ENCODE peak calls at places on chromosomes 1 and 21, in eight cellular contexts. One of them, this sample, is unnamed.

GRCh38 chr21:27817061-27817460 is 850.2 kb upstream of the ADAMTS5 start:
- DNase-seq in thoracic aorta: no peak
- DNase-seq in stimulated activated CD4-positive, alpha-beta T cell treated with anti-CD3 and anti-CD28 coated beads, Interleukin-4, amount 100 ng/mL, for 4 hours: no peak
- DNase-seq in 8988T: no peak
- DNase-seq in A549: no peak
- DNase-seq in BE2C: no peak
- DNase-seq in activated T-cell treated with anti-CD3 and anti-CD28 coated beads for 1 hour: no peak
- DNase-seq in brain microvascular endothelial cell: no peak
- DNase-seq in this sample: no peak

GRCh38 chr21:16330340-16331319 is 600.8 kb downstream of the USP25 start:
- DNase-seq in 8988T: no peak
- DNase-seq in stimulated activated CD4-positive, alpha-beta T cell treated with anti-CD3 and anti-CD28 coated beads, Interleukin-4, amount 100 ng/mL, for 4 hours: no peak
- DNase-seq in BE2C: peak; percentile 28
- DNase-seq in thoracic aorta: no peak
- DNase-seq in brain microvascular endothelial cell: peak; percentile 71
- DNase-seq in activated T-cell treated with anti-CD3 and anti-CD28 coated beads for 1 hour: no peak
- DNase-seq in A549: peak; percentile 76
- DNase-seq in this sample: no peak

GRCh38 chr1:243346481-243346880 is 90.6 kb downstream of the SDCCAG8 start:
- DNase-seq in thoracic aorta: no peak
- DNase-seq in A549: no peak
- DNase-seq in stimulated activated CD4-positive, alpha-beta T cell treated with anti-CD3 and anti-CD28 coated beads, Interleukin-4, amount 100 ng/mL, for 4 hours: no peak
- DNase-seq in activated T-cell treated with anti-CD3 and anti-CD28 coated beads for 1 hour: no peak
- DNase-seq in 8988T: no peak
- DNase-seq in brain microvascular endothelial cell: no peak
- DNase-seq in BE2C: no peak
- DNase-seq in this sample: no peak

GRCh38 chr1:186499571-186499970 is 38.7 kb upstream of the PDC start:
- DNase-seq in thoracic aorta: no peak
- DNase-seq in activated T-cell treated with anti-CD3 and anti-CD28 coated beads for 1 hour: no peak
- DNase-seq in brain microvascular endothelial cell: no peak
- DNase-seq in stimulated activated CD4-positive, alpha-beta T cell treated with anti-CD3 and anti-CD28 coated beads, Interleukin-4, amount 100 ng/mL, for 4 hours: no peak
- DNase-seq in 8988T: no peak
- DNase-seq in A549: no peak
- DNase-seq in BE2C: no peak
- DNase-seq in this sample: no peak

GRCh38 chr1:151716405-151716762 is 219 bp downstream of the CELF3 start:
- DNase-seq in A549: no peak
- DNase-seq in BE2C: no peak
- DNase-seq in 8988T: no peak
- DNase-seq in activated T-cell treated with anti-CD3 and anti-CD28 coated beads for 1 hour: no peak
- DNase-seq in stimulated activated CD4-positive, alpha-beta T cell treated with anti-CD3 and anti-CD28 coated beads, Interleukin-4, amount 100 ng/mL, for 4 hours: no peak
- DNase-seq in thoracic aorta: no peak
- DNase-seq in brain microvascular endothelial cell: no peak
- DNase-seq in this sample: no peak

GRCh38 chr21:45979651-45980050 is 1.9 kb upstream of the COL6A1 start:
- DNase-seq in stimulated activated CD4-positive, alpha-beta T cell treated with anti-CD3 and anti-CD28 coated beads, Interleukin-4, amount 100 ng/mL, for 4 hours: no peak
- DNase-seq in 8988T: no peak
- DNase-seq in BE2C: no peak
- DNase-seq in thoracic aorta: no peak
- DNase-seq in activated T-cell treated with anti-CD3 and anti-CD28 coated beads for 1 hour: no peak
- DNase-seq in brain microvascular endothelial cell: no peak
- DNase-seq in A549: no peak
- DNase-seq in this sample: no peak

GRCh38 chr1:57867001-57867400 is 443.1 kb upstream of the DAB1 start:
- DNase-seq in A549: no peak
- DNase-seq in 8988T: no peak
- DNase-seq in stimulated activated CD4-positive, alpha-beta T cell treated with anti-CD3 and anti-CD28 coated beads, Interleukin-4, amount 100 ng/mL, for 4 hours: no peak
- DNase-seq in BE2C: no peak
- DNase-seq in activated T-cell treated with anti-CD3 and anti-CD28 coated beads for 1 hour: no peak
- DNase-seq in brain microvascular endothelial cell: no peak
- DNase-seq in thoracic aorta: no peak
- DNase-seq in this sample: no peak

GRCh38 chr21:33308586-33309490 is 15.9 kb upstream of the IFNAR1 start:
- DNase-seq in activated T-cell treated with anti-CD3 and anti-CD28 coated beads for 1 hour: no peak
- DNase-seq in stimulated activated CD4-positive, alpha-beta T cell treated with anti-CD3 and anti-CD28 coated beads, Interleukin-4, amount 100 ng/mL, for 4 hours: no peak
- DNase-seq in BE2C: peak; percentile 81
- DNase-seq in thoracic aorta: no peak
- DNase-seq in 8988T: no peak
- DNase-seq in brain microvascular endothelial cell: no peak
- DNase-seq in A549: no peak
- DNase-seq in this sample: no peak

GRCh38 chr21:44869860-44870747 is 3.4 kb downstream of the PTTG1IP start:
- DNase-seq in BE2C: no peak
- DNase-seq in activated T-cell treated with anti-CD3 and anti-CD28 coated beads for 1 hour: no peak
- DNase-seq in stimulated activated CD4-positive, alpha-beta T cell treated with anti-CD3 and anti-CD28 coated beads, Interleukin-4, amount 100 ng/mL, for 4 hours: no peak
- DNase-seq in brain microvascular endothelial cell: peak; percentile 93
- DNase-seq in 8988T: peak; percentile 64
- DNase-seq in A549: peak; percentile 85
- DNase-seq in thoracic aorta: peak; percentile 81
- DNase-seq in this sample: no peak

GRCh38 chr1:60765204-60765603 is 317.2 kb upstream of the NFIA start:
- DNase-seq in stimulated activated CD4-positive, alpha-beta T cell treated with anti-CD3 and anti-CD28 coated beads, Interleukin-4, amount 100 ng/mL, for 4 hours: no peak
- DNase-seq in brain microvascular endothelial cell: peak; percentile 22
- DNase-seq in activated T-cell treated with anti-CD3 and anti-CD28 coated beads for 1 hour: no peak
- DNase-seq in BE2C: peak; percentile 26
- DNase-seq in 8988T: no peak
- DNase-seq in thoracic aorta: no peak
- DNase-seq in A549: peak; percentile 39
- DNase-seq in this sample: peak; percentile 16

GRCh38 chr21:33808715-33809367 is 106.8 kb downstream of the ATP5PO start:
- DNase-seq in thoracic aorta: no peak
- DNase-seq in 8988T: no peak
- DNase-seq in brain microvascular endothelial cell: no peak
- DNase-seq in activated T-cell treated with anti-CD3 and anti-CD28 coated beads for 1 hour: no peak
- DNase-seq in BE2C: no peak
- DNase-seq in stimulated activated CD4-positive, alpha-beta T cell treated with anti-CD3 and anti-CD28 coated beads, Interleukin-4, amount 100 ng/mL, for 4 hours: no peak
- DNase-seq in A549: no peak
- DNase-seq in this sample: no peak

GRCh38 chr1:113451710-113452109 is 61.4 kb downstream of the MAGI3 start:
- DNase-seq in A549: no peak
- DNase-seq in activated T-cell treated with anti-CD3 and anti-CD28 coated beads for 1 hour: no peak
- DNase-seq in stimulated activated CD4-positive, alpha-beta T cell treated with anti-CD3 and anti-CD28 coated beads, Interleukin-4, amount 100 ng/mL, for 4 hours: no peak
- DNase-seq in BE2C: no peak
- DNase-seq in thoracic aorta: no peak
- DNase-seq in 8988T: no peak
- DNase-seq in brain microvascular endothelial cell: no peak
- DNase-seq in this sample: no peak

GRCh38 chr1:29211086-29212030 is 19.4 kb downstream of the MECR start:
- DNase-seq in activated T-cell treated with anti-CD3 and anti-CD28 coated beads for 1 hour: no peak
- DNase-seq in BE2C: no peak
- DNase-seq in thoracic aorta: no peak
- DNase-seq in stimulated activated CD4-positive, alpha-beta T cell treated with anti-CD3 and anti-CD28 coated beads, Interleukin-4, amount 100 ng/mL, for 4 hours: no peak
- DNase-seq in 8988T: no peak
- DNase-seq in A549: no peak
- DNase-seq in brain microvascular endothelial cell: no peak
- DNase-seq in this sample: no peak

GRCh38 chr21:25907573-25908275 is 173.0 kb downstream of the GABPA start:
- DNase-seq in thoracic aorta: no peak
- DNase-seq in BE2C: no peak
- DNase-seq in A549: no peak
- DNase-seq in stimulated activated CD4-positive, alpha-beta T cell treated with anti-CD3 and anti-CD28 coated beads, Interleukin-4, amount 100 ng/mL, for 4 hours: no peak
- DNase-seq in 8988T: no peak
- DNase-seq in brain microvascular endothelial cell: no peak
- DNase-seq in activated T-cell treated with anti-CD3 and anti-CD28 coated beads for 1 hour: no peak
- DNase-seq in this sample: no peak

GRCh38 chr1:94119796-94120590 is 955 bp downstream of the ABCA4 start:
- DNase-seq in thoracic aorta: no peak
- DNase-seq in brain microvascular endothelial cell: no peak
- DNase-seq in BE2C: no peak
- DNase-seq in A549: no peak
- DNase-seq in activated T-cell treated with anti-CD3 and anti-CD28 coated beads for 1 hour: no peak
- DNase-seq in stimulated activated CD4-positive, alpha-beta T cell treated with anti-CD3 and anti-CD28 coated beads, Interleukin-4, amount 100 ng/mL, for 4 hours: no peak
- DNase-seq in 8988T: no peak
- DNase-seq in this sample: no peak

GRCh38 chr1:19289244-19289643 is 674 bp upstream of the AKR7A3 start:
- DNase-seq in thoracic aorta: no peak
- DNase-seq in BE2C: no peak
- DNase-seq in brain microvascular endothelial cell: no peak
- DNase-seq in 8988T: no peak
- DNase-seq in stimulated activated CD4-positive, alpha-beta T cell treated with anti-CD3 and anti-CD28 coated beads, Interleukin-4, amount 100 ng/mL, for 4 hours: no peak
- DNase-seq in activated T-cell treated with anti-CD3 and anti-CD28 coated beads for 1 hour: no peak
- DNase-seq in A549: no peak
- DNase-seq in this sample: no peak

GRCh38 chr1:243734311-243734700 is 115.7 kb downstream of the AKT3 start:
- DNase-seq in A549: no peak
- DNase-seq in brain microvascular endothelial cell: no peak
- DNase-seq in 8988T: no peak
- DNase-seq in BE2C: no peak
- DNase-seq in thoracic aorta: no peak
- DNase-seq in stimulated activated CD4-positive, alpha-beta T cell treated with anti-CD3 and anti-CD28 coated beads, Interleukin-4, amount 100 ng/mL, for 4 hours: no peak
- DNase-seq in activated T-cell treated with anti-CD3 and anti-CD28 coated beads for 1 hour: no peak
- DNase-seq in this sample: no peak

GRCh38 chr1:56216173-56216572 is 363.2 kb downstream of the PLPP3 start:
- DNase-seq in A549: no peak
- DNase-seq in 8988T: no peak
- DNase-seq in BE2C: no peak
- DNase-seq in stimulated activated CD4-positive, alpha-beta T cell treated with anti-CD3 and anti-CD28 coated beads, Interleukin-4, amount 100 ng/mL, for 4 hours: no peak
- DNase-seq in brain microvascular endothelial cell: no peak
- DNase-seq in activated T-cell treated with anti-CD3 and anti-CD28 coated beads for 1 hour: no peak
- DNase-seq in thoracic aorta: peak; percentile 12
- DNase-seq in this sample: no peak

GRCh38 chr1:205228052-205228451 is 306 bp downstream of the TMCC2 start:
- DNase-seq in activated T-cell treated with anti-CD3 and anti-CD28 coated beads for 1 hour: no peak
- DNase-seq in A549: no peak
- DNase-seq in brain microvascular endothelial cell: no peak
- DNase-seq in stimulated activated CD4-positive, alpha-beta T cell treated with anti-CD3 and anti-CD28 coated beads, Interleukin-4, amount 100 ng/mL, for 4 hours: no peak
- DNase-seq in 8988T: no peak
- DNase-seq in thoracic aorta: no peak
- DNase-seq in BE2C: no peak
- DNase-seq in this sample: no peak

GRCh38 chr1:225664762-225665161 is 11.8 kb upstream of the ENAH start:
- DNase-seq in brain microvascular endothelial cell: no peak
- DNase-seq in activated T-cell treated with anti-CD3 and anti-CD28 coated beads for 1 hour: no peak
- DNase-seq in A549: no peak
- DNase-seq in stimulated activated CD4-positive, alpha-beta T cell treated with anti-CD3 and anti-CD28 coated beads, Interleukin-4, amount 100 ng/mL, for 4 hours: no peak
- DNase-seq in thoracic aorta: no peak
- DNase-seq in 8988T: no peak
- DNase-seq in BE2C: no peak
- DNase-seq in this sample: no peak

GRCh38 chr1:71721532-71721931 is 560.8 kb downstream of the NEGR1 start:
- DNase-seq in stimulated activated CD4-positive, alpha-beta T cell treated with anti-CD3 and anti-CD28 coated beads, Interleukin-4, amount 100 ng/mL, for 4 hours: no peak
- DNase-seq in A549: no peak
- DNase-seq in thoracic aorta: no peak
- DNase-seq in BE2C: no peak
- DNase-seq in 8988T: no peak
- DNase-seq in activated T-cell treated with anti-CD3 and anti-CD28 coated beads for 1 hour: no peak
- DNase-seq in brain microvascular endothelial cell: no peak
- DNase-seq in this sample: no peak

GRCh38 chr1:215651867-215652266 is 84.8 kb downstream of the KCTD3 start:
- DNase-seq in activated T-cell treated with anti-CD3 and anti-CD28 coated beads for 1 hour: no peak
- DNase-seq in thoracic aorta: no peak
- DNase-seq in 8988T: no peak
- DNase-seq in brain microvascular endothelial cell: no peak
- DNase-seq in A549: no peak
- DNase-seq in BE2C: no peak
- DNase-seq in stimulated activated CD4-positive, alpha-beta T cell treated with anti-CD3 and anti-CD28 coated beads, Interleukin-4, amount 100 ng/mL, for 4 hours: no peak
- DNase-seq in this sample: no peak

GRCh38 chr1:192573499-192573898 is 2.1 kb upstream of the RGS1 start:
- DNase-seq in BE2C: no peak
- DNase-seq in stimulated activated CD4-positive, alpha-beta T cell treated with anti-CD3 and anti-CD28 coated beads, Interleukin-4, amount 100 ng/mL, for 4 hours: no peak
- DNase-seq in A549: no peak
- DNase-seq in brain microvascular endothelial cell: no peak
- DNase-seq in thoracic aorta: no peak
- DNase-seq in activated T-cell treated with anti-CD3 and anti-CD28 coated beads for 1 hour: no peak
- DNase-seq in 8988T: no peak
- DNase-seq in this sample: no peak

GRCh38 chr1:112237983-112238515 is 158.0 kb upstream of the CTTNBP2NL start:
- DNase-seq in thoracic aorta: no peak
- DNase-seq in BE2C: no peak
- DNase-seq in activated T-cell treated with anti-CD3 and anti-CD28 coated beads for 1 hour: no peak
- DNase-seq in 8988T: no peak
- DNase-seq in A549: no peak
- DNase-seq in stimulated activated CD4-positive, alpha-beta T cell treated with anti-CD3 and anti-CD28 coated beads, Interleukin-4, amount 100 ng/mL, for 4 hours: no peak
- DNase-seq in brain microvascular endothelial cell: no peak
- DNase-seq in this sample: no peak

GRCh38 chr1:66539491-66539890 is 5.5 kb downstream of the SGIP1 start:
- DNase-seq in thoracic aorta: no peak
- DNase-seq in 8988T: no peak
- DNase-seq in activated T-cell treated with anti-CD3 and anti-CD28 coated beads for 1 hour: no peak
- DNase-seq in stimulated activated CD4-positive, alpha-beta T cell treated with anti-CD3 and anti-CD28 coated beads, Interleukin-4, amount 100 ng/mL, for 4 hours: no peak
- DNase-seq in brain microvascular endothelial cell: no peak
- DNase-seq in A549: no peak
- DNase-seq in BE2C: no peak
- DNase-seq in this sample: no peak

GRCh38 chr21:41506526-41507520 is 1.1 kb downstream of the TMPRSS2 start:
- DNase-seq in BE2C: no peak
- DNase-seq in activated T-cell treated with anti-CD3 and anti-CD28 coated beads for 1 hour: no peak
- DNase-seq in thoracic aorta: no peak
- DNase-seq in A549: peak; percentile 3
- DNase-seq in brain microvascular endothelial cell: no peak
- DNase-seq in stimulated activated CD4-positive, alpha-beta T cell treated with anti-CD3 and anti-CD28 coated beads, Interleukin-4, amount 100 ng/mL, for 4 hours: no peak
- DNase-seq in 8988T: no peak
- DNase-seq in this sample: no peak

GRCh38 chr1:43274125-43274803 is 4.5 kb downstream of the TMEM125 start:
- DNase-seq in thoracic aorta: no peak
- DNase-seq in BE2C: no peak
- DNase-seq in brain microvascular endothelial cell: peak; percentile 9
- DNase-seq in 8988T: peak; percentile 62
- DNase-seq in A549: peak; percentile 17
- DNase-seq in activated T-cell treated with anti-CD3 and anti-CD28 coated beads for 1 hour: peak; percentile 9
- DNase-seq in stimulated activated CD4-positive, alpha-beta T cell treated with anti-CD3 and anti-CD28 coated beads, Interleukin-4, amount 100 ng/mL, for 4 hours: peak; percentile 10
- DNase-seq in this sample: peak; percentile 42

GRCh38 chr21:16978309-16978895 is 534.4 kb upstream of the CXADR start:
- DNase-seq in brain microvascular endothelial cell: no peak
- DNase-seq in activated T-cell treated with anti-CD3 and anti-CD28 coated beads for 1 hour: no peak
- DNase-seq in stimulated activated CD4-positive, alpha-beta T cell treated with anti-CD3 and anti-CD28 coated beads, Interleukin-4, amount 100 ng/mL, for 4 hours: no peak
- DNase-seq in A549: no peak
- DNase-seq in 8988T: no peak
- DNase-seq in BE2C: peak; percentile 78
- DNase-seq in thoracic aorta: no peak
- DNase-seq in this sample: no peak

GRCh38 chr1:37509181-37509580 is 5.4 kb downstream of the MEAF6 start:
- DNase-seq in brain microvascular endothelial cell: no peak
- DNase-seq in thoracic aorta: no peak
- DNase-seq in 8988T: no peak
- DNase-seq in activated T-cell treated with anti-CD3 and anti-CD28 coated beads for 1 hour: no peak
- DNase-seq in BE2C: no peak
- DNase-seq in stimulated activated CD4-positive, alpha-beta T cell treated with anti-CD3 and anti-CD28 coated beads, Interleukin-4, amount 100 ng/mL, for 4 hours: no peak
- DNase-seq in A549: peak; percentile 30
- DNase-seq in this sample: no peak

GRCh38 chr1:19204665-19205266 is 5.3 kb downstream of the UBR4 start:
- DNase-seq in A549: no peak
- DNase-seq in BE2C: no peak
- DNase-seq in brain microvascular endothelial cell: no peak
- DNase-seq in stimulated activated CD4-positive, alpha-beta T cell treated with anti-CD3 and anti-CD28 coated beads, Interleukin-4, amount 100 ng/mL, for 4 hours: no peak
- DNase-seq in 8988T: no peak
- DNase-seq in thoracic aorta: no peak
- DNase-seq in activated T-cell treated with anti-CD3 and anti-CD28 coated beads for 1 hour: no peak
- DNase-seq in this sample: no peak

GRCh38 chr1:183349201-183349711 is 68.9 kb downstream of the NMNAT2 start:
- DNase-seq in 8988T: no peak
- DNase-seq in A549: no peak
- DNase-seq in stimulated activated CD4-positive, alpha-beta T cell treated with anti-CD3 and anti-CD28 coated beads, Interleukin-4, amount 100 ng/mL, for 4 hours: no peak
- DNase-seq in BE2C: no peak
- DNase-seq in activated T-cell treated with anti-CD3 and anti-CD28 coated beads for 1 hour: no peak
- DNase-seq in thoracic aorta: no peak
- DNase-seq in brain microvascular endothelial cell: peak; percentile 19
- DNase-seq in this sample: no peak

GRCh38 chr21:38219049-38219628 is 37.7 kb upstream of the KCNJ15 start:
- DNase-seq in stimulated activated CD4-positive, alpha-beta T cell treated with anti-CD3 and anti-CD28 coated beads, Interleukin-4, amount 100 ng/mL, for 4 hours: peak; percentile 50
- DNase-seq in BE2C: peak; percentile 61
- DNase-seq in brain microvascular endothelial cell: peak; percentile 63
- DNase-seq in thoracic aorta: peak; percentile 54
- DNase-seq in A549: peak; percentile 70
- DNase-seq in 8988T: peak; percentile 11
- DNase-seq in activated T-cell treated with anti-CD3 and anti-CD28 coated beads for 1 hour: peak; percentile 47
- DNase-seq in this sample: peak; percentile 18

GRCh38 chr1:168945870-168946269 is 160.6 kb upstream of the ATP1B1 start:
- DNase-seq in thoracic aorta: no peak
- DNase-seq in 8988T: no peak
- DNase-seq in A549: no peak
- DNase-seq in BE2C: no peak
- DNase-seq in stimulated activated CD4-positive, alpha-beta T cell treated with anti-CD3 and anti-CD28 coated beads, Interleukin-4, amount 100 ng/mL, for 4 hours: no peak
- DNase-seq in brain microvascular endothelial cell: peak; percentile 7
- DNase-seq in activated T-cell treated with anti-CD3 and anti-CD28 coated beads for 1 hour: no peak
- DNase-seq in this sample: no peak

GRCh38 chr1:68725353-68725752 is 228.5 kb upstream of the DEPDC1 start:
- DNase-seq in thoracic aorta: no peak
- DNase-seq in brain microvascular endothelial cell: no peak
- DNase-seq in activated T-cell treated with anti-CD3 and anti-CD28 coated beads for 1 hour: no peak
- DNase-seq in A549: no peak
- DNase-seq in 8988T: no peak
- DNase-seq in BE2C: peak; percentile 84
- DNase-seq in stimulated activated CD4-positive, alpha-beta T cell treated with anti-CD3 and anti-CD28 coated beads, Interleukin-4, amount 100 ng/mL, for 4 hours: no peak
- DNase-seq in this sample: no peak

This sample was measured in GM12891.